ENCODE peak calls at places on chromosomes 6 and 20, in five cellular contexts. E is ACHN, C is GM12865, M is astrocyte, Y is neural crest cell. F is an unnamed sample.

GRCh38 chr20:57250607-57251343 is 15.7 kb downstream of the BMP7 start:
- DNase-seq in E (no peak), C (peak), M (no peak), Y (no peak), F (no peak)

GRCh38 chr6:113340371-113340770 is 516.8 kb upstream of the MARCKS start:
- DNase-seq in E (no peak), C (peak), M (no peak), Y (no peak), F (no peak)

GRCh38 chr6:156617376-156617775 is 159.8 kb upstream of the ARID1B start:
- DNase-seq in E (no peak), C (no peak), M (peak), Y (no peak), F (no peak)

GRCh38 chr20:62361799-62362589 is 5.1 kb downstream of the LAMA5 start:
- DNase-seq in E (no peak), C (no peak), M (no peak), Y (no peak), F (no peak)

GRCh38 chr6:152356016-152356415 is 281.1 kb downstream of the SYNE1 start:
- DNase-seq in E (no peak), C (no peak), M (no peak), Y (no peak), F (no peak)

GRCh38 chr20:24963672-24964517 is 14.8 kb downstream of the CST7 start:
- DNase-seq in E (no peak), C (no peak), M (no peak), Y (no peak), F (no peak)

GRCh38 chr6:137892271-137892708 is 25.2 kb downstream of the TNFAIP3 start:
- DNase-seq in E (no peak), C (peak), M (peak), Y (no peak), F (no peak)

GRCh38 chr20:48850257-48850656 is 22.5 kb upstream of the PREX1 start:
- DNase-seq in E (no peak), C (no peak), M (no peak), Y (no peak), F (no peak)

GRCh38 chr6:111606620-111607115 is 990 bp upstream of the TRAF3IP2 start:
- DNase-seq in E (peak), C (peak), M (no peak), Y (no peak), F (no peak)

GRCh38 chr6:20168668-20169633 is 43.3 kb downstream of the MBOAT1 start:
- DNase-seq in E (no peak), C (no peak), M (no peak), Y (no peak), F (no peak)

GRCh38 chr6:138203315-138203714 is 15.0 kb downstream of the PBOV1 start:
- DNase-seq in E (no peak), C (no peak), M (no peak), Y (no peak), F (no peak)

GRCh38 chr6:33414592-33415271 is 3.2 kb downstream of the CUTA start:
- DNase-seq in E (peak), C (no peak), M (no peak), Y (no peak), F (no peak)

GRCh38 chr20:18058661-18059467 is 1.1 kb upstream of the OVOL2 start:
- DNase-seq in E (no peak), C (no peak), M (no peak), Y (no peak), F (no peak)

GRCh38 chr6:16722616-16723015 is 38.6 kb downstream of the ATXN1 start:
- DNase-seq in E (no peak), C (no peak), M (no peak), Y (no peak), F (no peak)

GRCh38 chr20:35523298-35523888 is 6.1 kb downstream of the C20orf173 start:
- DNase-seq in E (peak), C (peak), M (no peak), Y (peak), F (no peak)

GRCh38 chr20:62063601-62063980 is 2.1 kb downstream of the TAF4 start:
- DNase-seq in E (no peak), C (no peak), M (peak), Y (peak), F (no peak)

GRCh38 chr6:100892693-100893092 is 11.6 kb upstream of the ASCC3 start:
- DNase-seq in E (no peak), C (no peak), M (no peak), Y (no peak), F (no peak)

GRCh38 chr6:126976263-126976797 is 142.1 kb upstream of the RSPO3 start:
- DNase-seq in E (no peak), C (no peak), M (no peak), Y (no peak), F (no peak)

GRCh38 chr6:42572523-42572922 is 8.7 kb downstream of the UBR2 start:
- DNase-seq in E (peak), C (peak), M (no peak), Y (no peak), F (no peak)

GRCh38 chr6:150145830-150146229 is 3.0 kb downstream of the PPP1R14C start:
- DNase-seq in E (peak), C (no peak), M (no peak), Y (no peak), F (no peak)

GRCh38 chr6:83464741-83465140 is 33.9 kb upstream of the ME1 start:
- DNase-seq in E (no peak), C (no peak), M (no peak), Y (no peak), F (no peak)

GRCh38 chr6:4291453-4292403 is 156.4 kb upstream of the ECI2 start:
- DNase-seq in E (peak), C (no peak), M (peak), Y (no peak), F (no peak)

GRCh38 chr6:44972710-44973109 is 355.4 kb upstream of the RUNX2 start:
- DNase-seq in E (no peak), C (no peak), M (no peak), Y (no peak), F (no peak)

GRCh38 chr6:126039284-126039683 is 52.9 kb downstream of the TRMT11 start:
- DNase-seq in E (peak), C (no peak), M (peak), Y (no peak), F (no peak)

GRCh38 chr6:167825759-167826229 is 917 bp upstream of the AFDN start:
- DNase-seq in E (peak), C (peak), M (no peak), Y (peak), F (no peak)

GRCh38 chr20:8147476-8147875 is 15.4 kb downstream of the PLCB1 start:
- DNase-seq in E (no peak), C (no peak), M (no peak), Y (no peak), F (no peak)

GRCh38 chr20:675453-676314 is at the start of gene SCRT2:
- DNase-seq in E (peak), C (peak), M (peak), Y (peak), F (peak)

GRCh38 chr6:160055813-160056212 is 65.8 kb upstream of the SLC22A1 start:
- DNase-seq in E (no peak), C (no peak), M (no peak), Y (no peak), F (no peak)

GRCh38 chr20:10490706-10491105 is 55.6 kb downstream of the SLX4IP start:
- DNase-seq in E (no peak), C (no peak), M (peak), Y (no peak), F (no peak)

GRCh38 chr6:87483929-87484328 is 11.2 kb downstream of the SLC35A1 start:
- DNase-seq in E (peak), C (peak), M (peak), Y (peak), F (no peak)